ENCODE peak calls at places on chromosomes 16 and 17, in four cellular contexts. B is IMR-90, N is mesendoderm, V is H9. O is an unnamed sample.

GRCh38 chr16:10745856-10746255 is 2.2 kb downstream of the NUBP1 start:
- DNase-seq in N (no peak), V (no peak), B (no peak), O (no peak)

GRCh38 chr16:68251812-68252211 is 6.6 kb downstream of the PLA2G15 start:
- DNase-seq in N (no peak), V (no peak), B (no peak), O (no peak)

GRCh38 chr17:29592850-29593545 is at the start of gene ANKRD13B:
- DNase-seq in N (no peak), V (no peak), B (no peak), O (no peak)

GRCh38 chr16:82631701-82632685 is 5.2 kb downstream of the CDH13 start:
- DNase-seq in V (peak; percentile 50), B (peak; percentile 33), N (peak; percentile 73), O (no peak)

GRCh38 chr17:32461853-32462617 is 17.7 kb downstream of the PSMD11 start:
- DNase-seq in N (peak; percentile 75), V (peak; percentile 66), B (peak; percentile 52), O (no peak)

GRCh38 chr16:17633146-17633966 is 162.6 kb upstream of the XYLT1 start:
- DNase-seq in N (no peak), V (no peak), B (no peak), O (no peak)

GRCh38 chr17:67647482-67647881 is 70.3 kb upstream of the NOL11 start:
- DNase-seq in N (no peak), V (no peak), B (no peak), O (no peak)

GRCh38 chr16:11665071-11665491 is 3.2 kb upstream of the SNN start:
- DNase-seq in N (no peak), V (peak; percentile 67), B (no peak), O (peak; percentile 68)

GRCh38 chr16:11497851-11498289 is 88.8 kb downstream of the LITAF start:
- DNase-seq in V (no peak), B (peak; percentile 39), N (peak; percentile 70), O (no peak)

GRCh38 chr17:8670486-8670885 is 40.0 kb upstream of the MYH10 start:
- DNase-seq in V (no peak), B (peak; percentile 15), N (no peak), O (no peak)

GRCh38 chr17:81419333-81419885 is 24.2 kb downstream of the BAHCC1 start:
- DNase-seq in B (peak; percentile 91), V (no peak), N (peak; percentile 42), O (no peak)

GRCh38 chr16:17571499-17572093 is 100.8 kb upstream of the XYLT1 start:
- DNase-seq in V (no peak), N (no peak), B (no peak), O (no peak)

GRCh38 chr16:56357765-56358322 is 67.5 kb downstream of the AMFR start:
- DNase-seq in V (peak; percentile 78), B (no peak), N (peak; percentile 60), O (no peak)

GRCh38 chr16:20610192-20610891 is 34.2 kb upstream of the ACSM2B start:
- DNase-seq in N (no peak), B (no peak), V (no peak), O (no peak)

GRCh38 chr17:79201119-79201518 is 126.5 kb downstream of the ENGASE start:
- DNase-seq in N (no peak), B (no peak), V (no peak), O (no peak)

GRCh38 chr17:78391843-78392242 is 13.4 kb downstream of the PGS1 start:
- DNase-seq in N (no peak), V (no peak), B (peak; percentile 89), O (no peak)

GRCh38 chr17:65278050-65278819 is 141.1 kb downstream of the RGS9 start:
- DNase-seq in N (peak; percentile 87), B (peak; percentile 62), V (peak; percentile 90), O (no peak)

GRCh38 chr17:50689251-50689650 is 18.5 kb downstream of the ANKRD40 start:
- DNase-seq in V (peak; percentile 67), N (peak; percentile 51), B (peak; percentile 66), O (no peak)

GRCh38 chr17:62718420-62718819 is 89.7 kb downstream of the MARCHF10 start:
- DNase-seq in V (peak; percentile 21), B (peak; percentile 61), N (no peak), O (no peak)

GRCh38 chr17:51398128-51398525 is 137.8 kb downstream of the UTP18 start:
- DNase-seq in V (no peak), B (no peak), N (no peak), O (no peak)

GRCh38 chr17:64707077-64707591 is 45.0 kb upstream of the SMURF2 start:
- DNase-seq in N (peak; percentile 95), B (peak; percentile 100), V (peak; percentile 45), O (peak; percentile 49)

GRCh38 chr16:56910114-56910511 is 21.8 kb upstream of the HERPUD1 start:
- DNase-seq in V (no peak), N (no peak), B (no peak), O (no peak)

GRCh38 chr16:90031931-90032663 is 12.8 kb upstream of the DBNDD1 start:
- DNase-seq in B (peak; percentile 48), N (no peak), V (no peak), O (no peak)

GRCh38 chr16:47880653-47881052 is 275.1 kb downstream of the ABCC12 start:
- DNase-seq in B (no peak), V (no peak), N (no peak), O (no peak)

GRCh38 chr17:44363613-44364159 is at the start of gene FAM171A2:
- DNase-seq in B (peak; percentile 41), N (peak; percentile 65), V (peak; percentile 86), O (no peak)

GRCh38 chr17:79888009-79888540 is 48.8 kb upstream of the CBX4 start:
- DNase-seq in B (no peak), V (no peak), N (no peak), O (no peak)

GRCh38 chr17:1087381-1088241 is 90.7 kb downstream of the TIMM22 start:
- DNase-seq in V (peak; percentile 89), N (peak; percentile 67), B (no peak), O (no peak)

GRCh38 chr17:28916302-28916934 is 13.5 kb upstream of the DHRS13 start:
- DNase-seq in B (peak; percentile 43), N (peak; percentile 57), V (no peak), O (no peak)

GRCh38 chr17:7019839-7020519 is 2.9 kb upstream of the BCL6B start:
- DNase-seq in V (peak; percentile 76), B (peak; percentile 23), N (peak; percentile 87), O (no peak)

GRCh38 chr17:7930841-7931631 is 710 bp downstream of the TRAPPC1 start:
- DNase-seq in B (no peak), N (no peak), V (no peak), O (no peak)

GRCh38 chr16:63037761-63038562 is 1001.7 kb upstream of the CDH8 start:
- DNase-seq in N (no peak), V (no peak), B (no peak), O (no peak)

GRCh38 chr17:52536466-52536865 is 378.0 kb upstream of the CA10 start:
- DNase-seq in V (no peak), N (no peak), B (no peak), O (no peak)

GRCh38 chr17:36901506-36901905 is 35.8 kb upstream of the LHX1 start:
- DNase-seq in B (peak; percentile 33), N (peak; percentile 93), V (peak; percentile 83), O (no peak)

GRCh38 chr17:56699186-56699895 is 105.8 kb downstream of the NOG start:
- DNase-seq in N (peak; percentile 100), B (peak; percentile 99), V (peak; percentile 92), O (peak; percentile 61)

GRCh38 chr17:29163563-29163962 is 16.6 kb downstream of the MYO18A start:
- DNase-seq in V (no peak), N (no peak), B (no peak), O (no peak)

GRCh38 chr16:67555795-67556212 is 6.5 kb upstream of the CTCF start:
- DNase-seq in B (peak; percentile 72), N (no peak), V (no peak), O (no peak)

GRCh38 chr17:31313982-31314787 is at the start of gene EVI2B:
- DNase-seq in N (no peak), B (peak; percentile 64), V (no peak), O (no peak)

GRCh38 chr17:59151007-59151406 is 4.0 kb downstream of the SKA2 start:
- DNase-seq in V (no peak), B (peak; percentile 6), N (no peak), O (no peak)

GRCh38 chr17:5794881-5795486 is 210.7 kb upstream of the NLRP1 start:
- DNase-seq in B (no peak), N (no peak), V (no peak), O (no peak)

GRCh38 chr17:5800131-5800530 is 215.8 kb upstream of the NLRP1 start:
- DNase-seq in N (no peak), V (no peak), B (no peak), O (no peak)

GRCh38 chr17:5800646-5801045 is 216.3 kb upstream of the NLRP1 start:
- DNase-seq in V (no peak), B (no peak), N (no peak), O (no peak)

GRCh38 chr17:5798104-5798503 is 213.8 kb upstream of the NLRP1 start:
- DNase-seq in N (peak; percentile 73), V (no peak), B (no peak), O (no peak)

DNA sequence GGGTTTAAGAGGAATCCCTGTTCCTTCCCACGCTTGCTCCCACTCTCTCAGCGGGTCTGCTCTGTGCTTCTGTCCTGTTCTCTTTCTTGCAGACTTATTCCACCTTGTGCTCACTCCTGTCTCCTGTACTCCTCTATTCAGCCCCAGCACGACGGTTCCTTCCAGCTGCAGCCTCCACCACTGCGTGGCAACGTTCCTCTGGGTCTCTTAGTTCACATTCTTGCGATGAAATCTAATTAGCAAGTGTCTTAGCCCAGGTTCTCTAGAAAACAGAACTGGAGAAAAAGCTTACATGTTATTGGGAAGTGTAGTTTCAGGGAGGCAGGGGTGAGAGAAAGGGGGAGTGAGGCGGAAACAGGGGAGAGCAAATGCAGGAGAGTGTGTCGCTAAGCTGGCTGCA is 213.1 kb upstream of the NLRP1 start:
- DNase-seq in V (no peak), N (no peak), B (no peak), O (no peak)
- H3K56ac ChIP-seq in V (no peak overlapping the region), N (no peak overlapping the region), B (no peak overlapping the region), O (no peak overlapping the region)

GRCh38 chr16:58684001-58684353 is 593 bp downstream of the SLC38A7 start:
- DNase-seq in B (peak; percentile 10), N (peak; percentile 18), V (no peak), O (no peak)
- H3K56ac ChIP-seq in B (no peak overlapping the region), N (peak overlapping the region; percentile 92), V (no peak overlapping the region), O (peak overlapping the region; percentile 5)

DNA sequence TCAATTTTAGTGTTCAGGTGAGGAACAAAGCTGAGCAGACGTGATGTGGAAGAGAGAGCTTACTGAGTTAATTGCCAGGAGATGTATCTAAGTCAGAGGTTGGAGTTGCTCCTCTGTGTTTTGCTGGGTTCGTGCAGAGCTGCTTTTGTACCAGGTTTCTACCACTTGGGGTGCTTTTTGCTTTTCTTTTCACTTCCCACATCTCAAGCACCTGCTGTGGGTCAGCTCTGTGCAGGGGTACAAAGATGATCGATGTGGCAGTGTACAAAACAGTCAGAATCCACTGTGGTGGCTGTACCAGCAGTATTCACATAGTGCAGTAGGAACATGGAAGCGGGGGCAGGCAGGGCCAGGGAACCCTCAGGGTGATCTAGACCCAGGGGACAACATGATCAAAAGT is 14.8 kb downstream of the UNK start:
- DNase-seq in N (no peak), B (no peak), V (no peak), O (no peak)
- H3K56ac ChIP-seq in N (no peak overlapping the region), B (no peak overlapping the region), V (no peak overlapping the region), O (no peak overlapping the region)

GRCh38 chr17:34926661-34927060 is 34.6 kb downstream of the CCT6B start:
- DNase-seq in V (no peak), N (no peak), B (no peak), O (no peak)
- H3K56ac ChIP-seq in V (no peak overlapping the region), N (no peak overlapping the region), B (no peak overlapping the region), O (no peak overlapping the region)

O was measured in H1.